ENCODE peak calls at places on chromosomes 12 and 14, in nine cellular contexts. One of them, this sample, is unnamed.

GRCh38 chr12:79373896-79374499 is 316.8 kb downstream of the PAWR start:
- DNase-seq in H7: peak; percentile 71
- DNase-seq in mesendoderm: peak; percentile 41
- DNase-seq in heart right ventricle: no peak
- DNase-seq in GM23338: peak; percentile 75
- DNase-seq in right lobe of liver: no peak
- DNase-seq in psoas muscle: no peak
- DNase-seq in OCI-LY7: peak; percentile 25
- DNase-seq in bronchial epithelial cell: peak; percentile 27
- DNase-seq in this sample: peak; percentile 18

GRCh38 chr14:99701260-99701659 is 17.2 kb downstream of the CYP46A1 start:
- DNase-seq in H7: no peak
- DNase-seq in mesendoderm: no peak
- DNase-seq in heart right ventricle: no peak
- DNase-seq in GM23338: no peak
- DNase-seq in right lobe of liver: no peak
- DNase-seq in psoas muscle: no peak
- DNase-seq in OCI-LY7: no peak
- DNase-seq in bronchial epithelial cell: no peak
- DNase-seq in this sample: no peak

GRCh38 chr14:71711619-71712018 is 220.6 kb upstream of the RGS6 start:
- DNase-seq in H7: no peak
- DNase-seq in mesendoderm: no peak
- DNase-seq in heart right ventricle: no peak
- DNase-seq in GM23338: no peak
- DNase-seq in right lobe of liver: no peak
- DNase-seq in psoas muscle: no peak
- DNase-seq in OCI-LY7: no peak
- DNase-seq in bronchial epithelial cell: peak; percentile 83
- DNase-seq in this sample: no peak

GRCh38 chr14:32329146-32329545 is at the start of gene AKAP6:
- DNase-seq in H7: no peak
- DNase-seq in mesendoderm: peak; percentile 64
- DNase-seq in heart right ventricle: no peak
- DNase-seq in GM23338: peak; percentile 50
- DNase-seq in right lobe of liver: no peak
- DNase-seq in psoas muscle: no peak
- DNase-seq in OCI-LY7: no peak
- DNase-seq in bronchial epithelial cell: no peak
- DNase-seq in this sample: no peak

GRCh38 chr14:105490318-105490571 is 801 bp upstream of the TEDC1 start:
- DNase-seq in H7: no peak
- DNase-seq in mesendoderm: no peak
- DNase-seq in heart right ventricle: no peak
- DNase-seq in GM23338: no peak
- DNase-seq in right lobe of liver: peak; percentile 78
- DNase-seq in psoas muscle: peak; percentile 54
- DNase-seq in OCI-LY7: no peak
- DNase-seq in bronchial epithelial cell: no peak
- DNase-seq in this sample: no peak

GRCh38 chr12:126706300-126706699 is 1560.7 kb upstream of the TMEM132C start:
- DNase-seq in H7: peak; percentile 33
- DNase-seq in mesendoderm: peak; percentile 72
- DNase-seq in heart right ventricle: no peak
- DNase-seq in GM23338: peak; percentile 32
- DNase-seq in right lobe of liver: no peak
- DNase-seq in psoas muscle: no peak
- DNase-seq in OCI-LY7: no peak
- DNase-seq in bronchial epithelial cell: no peak
- DNase-seq in this sample: no peak

GRCh38 chr12:1576410-1577240 is 17.8 kb downstream of the FBXL14 start:
- DNase-seq in H7: no peak
- DNase-seq in mesendoderm: peak; percentile 74
- DNase-seq in heart right ventricle: peak; percentile 55
- DNase-seq in GM23338: peak; percentile 16
- DNase-seq in right lobe of liver: no peak
- DNase-seq in psoas muscle: no peak
- DNase-seq in OCI-LY7: no peak
- DNase-seq in bronchial epithelial cell: no peak
- DNase-seq in this sample: no peak

GRCh38 chr14:100052819-100053218 is 12.4 kb upstream of the EVL start:
- DNase-seq in H7: no peak
- DNase-seq in mesendoderm: no peak
- DNase-seq in heart right ventricle: no peak
- DNase-seq in GM23338: no peak
- DNase-seq in right lobe of liver: no peak
- DNase-seq in psoas muscle: no peak
- DNase-seq in OCI-LY7: no peak
- DNase-seq in bronchial epithelial cell: no peak
- DNase-seq in this sample: no peak

GRCh38 chr12:85669911-85670310 is 166.3 kb downstream of the RASSF9 start:
- DNase-seq in H7: no peak
- DNase-seq in mesendoderm: no peak
- DNase-seq in heart right ventricle: no peak
- DNase-seq in GM23338: no peak
- DNase-seq in right lobe of liver: no peak
- DNase-seq in psoas muscle: no peak
- DNase-seq in OCI-LY7: no peak
- DNase-seq in bronchial epithelial cell: no peak
- DNase-seq in this sample: no peak

GRCh38 chr12:19299765-19300164 is 139.5 kb upstream of the AEBP2 start:
- DNase-seq in H7: no peak
- DNase-seq in mesendoderm: peak; percentile 29
- DNase-seq in heart right ventricle: no peak
- DNase-seq in GM23338: no peak
- DNase-seq in right lobe of liver: no peak
- DNase-seq in psoas muscle: no peak
- DNase-seq in OCI-LY7: no peak
- DNase-seq in bronchial epithelial cell: peak; percentile 95
- DNase-seq in this sample: no peak

GRCh38 chr14:100134591-100134990 is 24.9 kb downstream of the DEGS2 start:
- DNase-seq in H7: no peak
- DNase-seq in mesendoderm: no peak
- DNase-seq in heart right ventricle: no peak
- DNase-seq in GM23338: no peak
- DNase-seq in right lobe of liver: no peak
- DNase-seq in psoas muscle: no peak
- DNase-seq in OCI-LY7: no peak
- DNase-seq in bronchial epithelial cell: no peak
- DNase-seq in this sample: no peak

GRCh38 chr12:57240069-57240921 is 10.7 kb downstream of the STAC3 start:
- DNase-seq in H7: peak; percentile 85
- DNase-seq in mesendoderm: peak; percentile 67
- DNase-seq in heart right ventricle: no peak
- DNase-seq in GM23338: peak; percentile 67
- DNase-seq in right lobe of liver: no peak
- DNase-seq in psoas muscle: peak; percentile 64
- DNase-seq in OCI-LY7: peak; percentile 87
- DNase-seq in bronchial epithelial cell: peak; percentile 49
- DNase-seq in this sample: peak; percentile 79

GRCh38 chr12:57604454-57605307 is at the start of gene DTX3:
- DNase-seq in H7: peak; percentile 83
- DNase-seq in mesendoderm: peak; percentile 53
- DNase-seq in heart right ventricle: peak; percentile 62
- DNase-seq in GM23338: peak; percentile 70
- DNase-seq in right lobe of liver: no peak
- DNase-seq in psoas muscle: peak; percentile 34
- DNase-seq in OCI-LY7: no peak
- DNase-seq in bronchial epithelial cell: no peak
- DNase-seq in this sample: peak; percentile 46

GRCh38 chr12:71452006-71452405 is 12.4 kb downstream of the LGR5 start:
- DNase-seq in H7: no peak
- DNase-seq in mesendoderm: no peak
- DNase-seq in heart right ventricle: no peak
- DNase-seq in GM23338: no peak
- DNase-seq in right lobe of liver: no peak
- DNase-seq in psoas muscle: no peak
- DNase-seq in OCI-LY7: no peak
- DNase-seq in bronchial epithelial cell: no peak
- DNase-seq in this sample: no peak

GRCh38 chr12:30955214-30955613 is 28.7 kb downstream of the TSPAN11 start:
- DNase-seq in H7: no peak
- DNase-seq in mesendoderm: no peak
- DNase-seq in heart right ventricle: no peak
- DNase-seq in GM23338: no peak
- DNase-seq in right lobe of liver: no peak
- DNase-seq in psoas muscle: no peak
- DNase-seq in OCI-LY7: no peak
- DNase-seq in bronchial epithelial cell: no peak
- DNase-seq in this sample: no peak

GRCh38 chr14:98912655-98913054 is 359.3 kb downstream of the BCL11B start:
- DNase-seq in H7: no peak
- DNase-seq in mesendoderm: no peak
- DNase-seq in heart right ventricle: no peak
- DNase-seq in GM23338: no peak
- DNase-seq in right lobe of liver: no peak
- DNase-seq in psoas muscle: no peak
- DNase-seq in OCI-LY7: peak; percentile 19
- DNase-seq in bronchial epithelial cell: peak; percentile 31
- DNase-seq in this sample: peak; percentile 11

GRCh38 chr14:74583689-74584434 is 28.2 kb downstream of the LTBP2 start:
- DNase-seq in H7: no peak
- DNase-seq in mesendoderm: peak; percentile 66
- DNase-seq in heart right ventricle: no peak
- DNase-seq in GM23338: no peak
- DNase-seq in right lobe of liver: peak; percentile 13
- DNase-seq in psoas muscle: no peak
- DNase-seq in OCI-LY7: no peak
- DNase-seq in bronchial epithelial cell: peak; percentile 95
- DNase-seq in this sample: no peak

GRCh38 chr12:116142936-116143882 is 134.3 kb downstream of the MED13L start:
- DNase-seq in H7: no peak
- DNase-seq in mesendoderm: no peak
- DNase-seq in heart right ventricle: no peak
- DNase-seq in GM23338: no peak
- DNase-seq in right lobe of liver: no peak
- DNase-seq in psoas muscle: no peak
- DNase-seq in OCI-LY7: no peak
- DNase-seq in bronchial epithelial cell: peak; percentile 86
- DNase-seq in this sample: peak; percentile 14

GRCh38 chr14:103126873-103127304 is 3.6 kb downstream of the TNFAIP2 start:
- DNase-seq in H7: peak; percentile 95
- DNase-seq in mesendoderm: peak; percentile 90
- DNase-seq in heart right ventricle: no peak
- DNase-seq in GM23338: peak; percentile 91
- DNase-seq in right lobe of liver: peak; percentile 86
- DNase-seq in psoas muscle: peak; percentile 60
- DNase-seq in OCI-LY7: no peak
- DNase-seq in bronchial epithelial cell: peak; percentile 54
- DNase-seq in this sample: no peak

GRCh38 chr12:101839324-101840283 is 8.8 kb upstream of the GNPTAB start:
- DNase-seq in H7: peak; percentile 70
- DNase-seq in mesendoderm: peak; percentile 65
- DNase-seq in heart right ventricle: peak; percentile 74
- DNase-seq in GM23338: peak; percentile 80
- DNase-seq in right lobe of liver: no peak
- DNase-seq in psoas muscle: peak; percentile 34
- DNase-seq in OCI-LY7: peak; percentile 75
- DNase-seq in bronchial epithelial cell: peak; percentile 78
- DNase-seq in this sample: peak; percentile 81
- H3K4me3 ChIP-seq in H7: no peak overlapping the region
- H3K4me3 ChIP-seq in mesendoderm: no peak overlapping the region
- H3K4me3 ChIP-seq in heart right ventricle: no peak overlapping the region
- H3K4me3 ChIP-seq in GM23338: no peak overlapping the region
- H3K4me3 ChIP-seq in right lobe of liver: no peak overlapping the region
- H3K4me3 ChIP-seq in psoas muscle: no peak overlapping the region
- H3K4me3 ChIP-seq in OCI-LY7: no peak overlapping the region
- H3K4me3 ChIP-seq in bronchial epithelial cell: no peak overlapping the region
- H3K4me3 ChIP-seq in this sample: no peak overlapping the region

GRCh38 chr14:73245401-73246325 is 8.4 kb downstream of the PAPLN start:
- DNase-seq in H7: peak; percentile 75
- DNase-seq in mesendoderm: no peak
- DNase-seq in heart right ventricle: peak; percentile 41
- DNase-seq in GM23338: peak; percentile 86
- DNase-seq in right lobe of liver: peak; percentile 72
- DNase-seq in psoas muscle: peak; percentile 67
- DNase-seq in OCI-LY7: peak; percentile 79
- DNase-seq in bronchial epithelial cell: peak; percentile 39
- DNase-seq in this sample: peak; percentile 86
- H3K4me3 ChIP-seq in H7: peak overlapping the region; percentile 46
- H3K4me3 ChIP-seq in mesendoderm: no peak overlapping the region
- H3K4me3 ChIP-seq in heart right ventricle: peak overlapping the region; percentile 33
- H3K4me3 ChIP-seq in GM23338: peak overlapping the region; percentile 90
- H3K4me3 ChIP-seq in right lobe of liver: peak overlapping the region; percentile 49
- H3K4me3 ChIP-seq in psoas muscle: peak overlapping the region; percentile 59
- H3K4me3 ChIP-seq in OCI-LY7: peak overlapping the region; percentile 69
- H3K4me3 ChIP-seq in bronchial epithelial cell: peak overlapping the region; percentile 45
- H3K4me3 ChIP-seq in this sample: peak overlapping the region; percentile 70

GRCh38 chr14:49982522-49982951 is 89.7 kb downstream of the ARF6 start:
- DNase-seq in H7: no peak
- DNase-seq in mesendoderm: no peak
- DNase-seq in heart right ventricle: no peak
- DNase-seq in GM23338: no peak
- DNase-seq in right lobe of liver: no peak
- DNase-seq in psoas muscle: peak; percentile 27
- DNase-seq in OCI-LY7: no peak
- DNase-seq in bronchial epithelial cell: peak; percentile 68
- DNase-seq in this sample: no peak
- H3K4me3 ChIP-seq in H7: no peak overlapping the region
- H3K4me3 ChIP-seq in mesendoderm: no peak overlapping the region
- H3K4me3 ChIP-seq in heart right ventricle: no peak overlapping the region
- H3K4me3 ChIP-seq in GM23338: no peak overlapping the region
- H3K4me3 ChIP-seq in right lobe of liver: no peak overlapping the region
- H3K4me3 ChIP-seq in psoas muscle: no peak overlapping the region
- H3K4me3 ChIP-seq in OCI-LY7: no peak overlapping the region
- H3K4me3 ChIP-seq in bronchial epithelial cell: no peak overlapping the region
- H3K4me3 ChIP-seq in this sample: no peak overlapping the region

DNA sequence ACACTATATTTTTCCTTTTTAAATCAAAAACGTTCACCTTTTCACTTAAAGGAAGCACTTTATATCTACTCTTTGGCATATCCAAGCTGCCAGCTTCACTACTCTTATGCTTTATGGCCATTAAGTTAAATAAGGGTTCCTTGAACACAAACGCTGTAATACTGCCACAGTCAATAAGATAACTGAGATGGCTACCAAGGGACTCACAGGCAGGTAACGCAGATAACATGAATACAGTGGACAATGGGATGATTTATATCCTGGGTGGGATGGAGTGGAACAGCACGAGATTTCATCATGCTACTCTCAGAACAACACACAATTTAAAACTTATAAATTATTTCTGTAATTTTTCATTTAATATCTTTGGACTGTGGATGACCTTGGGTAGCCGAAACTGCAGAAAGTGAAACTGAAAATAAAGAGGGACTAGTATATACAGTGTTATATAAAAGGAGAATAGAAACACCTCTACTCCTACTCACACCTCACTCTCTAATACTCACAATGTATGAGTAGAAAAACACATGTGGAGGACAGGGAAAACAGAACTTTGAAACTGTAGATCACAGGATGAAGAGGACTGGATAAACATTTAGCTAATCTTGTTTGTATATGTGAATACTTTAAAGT is 367.3 kb downstream of the C12orf50 start:
- DNase-seq in H7: no peak
- DNase-seq in mesendoderm: no peak
- DNase-seq in heart right ventricle: no peak
- DNase-seq in GM23338: no peak
- DNase-seq in right lobe of liver: no peak
- DNase-seq in psoas muscle: no peak
- DNase-seq in OCI-LY7: no peak
- DNase-seq in bronchial epithelial cell: peak; percentile 15
- DNase-seq in this sample: no peak
- H3K4me3 ChIP-seq in H7: no peak overlapping the region
- H3K4me3 ChIP-seq in mesendoderm: no peak overlapping the region
- H3K4me3 ChIP-seq in heart right ventricle: no peak overlapping the region
- H3K4me3 ChIP-seq in GM23338: no peak overlapping the region
- H3K4me3 ChIP-seq in right lobe of liver: peak overlapping the region; percentile 51
- H3K4me3 ChIP-seq in psoas muscle: no peak overlapping the region
- H3K4me3 ChIP-seq in OCI-LY7: no peak overlapping the region
- H3K4me3 ChIP-seq in bronchial epithelial cell: peak overlapping the region; percentile 21
- H3K4me3 ChIP-seq in this sample: no peak overlapping the region

This sample was measured in GM12865.